ENCODE peak calls at places on chromosomes 4 and X, in five cellular contexts. H, Z, B, O and A are unnamed samples.

GRCh38 chr4:138802499-138802898 is 213.1 kb upstream of the NOCT start:
- DNase-seq in H (peak), Z (no peak), B (no peak), O (no peak), A (peak)

GRCh38 chr4:40843696-40844095 is 93.9 kb downstream of the NSUN7 start:
- DNase-seq in H (no peak), Z (no peak), B (no peak), O (no peak), A (no peak)

GRCh38 chr4:15542795-15543194 is 73.1 kb downstream of the CC2D2A start:
- DNase-seq in H (no peak), Z (no peak), B (no peak), O (peak), A (no peak)

GRCh38 chr4:155530290-155530689 is 136.4 kb upstream of the GUCY1A1 start:
- DNase-seq in H (no peak), Z (no peak), B (no peak), O (no peak), A (peak)

GRCh38 chr4:64846417-64846816 is 437.2 kb upstream of the TECRL start:
- DNase-seq in H (no peak), Z (no peak), B (no peak), O (no peak), A (no peak)

GRCh38 chr4:48779095-48779997 is 733 bp downstream of the FRYL start:
- DNase-seq in H (peak), Z (peak), B (peak), O (peak), A (peak)

GRCh38 chrX:102651968-102652744 is 873 bp downstream of the GPRASP1 start:
- DNase-seq in H (peak), Z (peak), B (peak), O (peak), A (peak)

GRCh38 chrX:118271770-118272169 is 74.1 kb upstream of the WDR44 start:
- DNase-seq in H (peak), Z (peak), B (no peak), O (peak), A (no peak)

GRCh38 chr4:57094482-57095223 is 15.5 kb downstream of the IGFBP7 start:
- DNase-seq in H (peak), Z (no peak), B (no peak), O (peak), A (peak)

GRCh38 chrX:129769467-129770154 is 10.1 kb upstream of the SASH3 start:
- DNase-seq in H (no peak), Z (no peak), B (peak), O (no peak), A (no peak)

GRCh38 chrX:38839269-38839668 is 38.0 kb downstream of the MID1IP1 start:
- DNase-seq in H (no peak), Z (no peak), B (no peak), O (no peak), A (no peak)

GRCh38 chr4:103011378-103012025 is 8.0 kb downstream of the SLC9B1 start:
- DNase-seq in H (peak), Z (peak), B (no peak), O (peak), A (peak)

GRCh38 chrX:150363561-150364346 is 637 bp downstream of the MAMLD1 start:
- DNase-seq in H (peak), Z (peak), B (no peak), O (peak), A (peak)

GRCh38 chr4:140755811-140756291 is 334 bp downstream of the TBC1D9 start:
- DNase-seq in H (peak), Z (peak), B (no peak), O (peak), A (peak)

GRCh38 chr4:6658635-6659075 is 18.2 kb downstream of the MRFAP1 start:
- DNase-seq in H (peak), Z (peak), B (peak), O (peak), A (peak)

GRCh38 chr4:76996445-76996844 is 46.9 kb downstream of the SEPTIN11 start:
- DNase-seq in H (no peak), Z (no peak), B (no peak), O (no peak), A (no peak)

GRCh38 chr4:70711599-70711998 is 10.2 kb upstream of the RUFY3 start:
- DNase-seq in H (no peak), Z (no peak), B (no peak), O (no peak), A (no peak)

GRCh38 chr4:121072836-121073362 is 564 bp upstream of the NDNF start:
- DNase-seq in H (peak), Z (no peak), B (no peak), O (no peak), A (no peak)

GRCh38 chr4:77834403-77834802 is 15.2 kb upstream of the CNOT6L start:
- DNase-seq in H (no peak), Z (no peak), B (no peak), O (no peak), A (no peak)

GRCh38 chr4:169956441-169956840 is 69.8 kb downstream of the MFAP3L start:
- DNase-seq in H (no peak), Z (no peak), B (no peak), O (no peak), A (no peak)

GRCh38 chr4:6343950-6344408 is 74.3 kb downstream of the WFS1 start:
- DNase-seq in H (peak), Z (peak), B (no peak), O (peak), A (peak)

GRCh38 chrX:111812889-111813563 is 63.0 kb upstream of the TRPC5OS start:
- DNase-seq in H (no peak), Z (no peak), B (no peak), O (no peak), A (no peak)

GRCh38 chrX:152821145-152821765 is 9.3 kb downstream of the CETN2 start:
- DNase-seq in H (peak), Z (peak), B (no peak), O (peak), A (peak)

GRCh38 chr4:4524364-4524763 is 17.5 kb downstream of the STX18 start:
- DNase-seq in H (peak), Z (peak), B (peak), O (no peak), A (no peak)

GRCh38 chrX:71650333-71650969 is 16.9 kb upstream of the LOC101059915 start:
- DNase-seq in H (peak), Z (no peak), B (no peak), O (no peak), A (no peak)

GRCh38 chrX:13836575-13836974 is 19.7 kb upstream of the GPM6B start:
- DNase-seq in H (no peak), Z (peak), B (no peak), O (no peak), A (no peak)

GRCh38 chr4:15649914-15650545 is 5.1 kb downstream of the FBXL5 start:
- DNase-seq in H (peak), Z (peak), B (peak), O (peak), A (peak)

GRCh38 chr4:4456816-4457578 is 70.1 kb downstream of the NSG1 start:
- DNase-seq in H (peak), Z (no peak), B (no peak), O (no peak), A (no peak)

GRCh38 chrX:150365953-150366911 is 3.1 kb downstream of the MAMLD1 start:
- DNase-seq in H (peak), Z (peak), B (no peak), O (peak), A (peak)

GRCh38 chrX:19541931-19542330 is 26.6 kb upstream of the MAP3K15 start:
- DNase-seq in H (no peak), Z (no peak), B (no peak), O (no peak), A (no peak)

GRCh38 chr4:53706422-53707032 is 115.2 kb upstream of the LNX1 start:
- DNase-seq in H (peak), Z (peak), B (no peak), O (peak), A (peak)

GRCh38 chr4:156718226-156718625 is 253.4 kb downstream of the PDGFC start:
- DNase-seq in H (peak), Z (no peak), B (no peak), O (peak), A (peak)

GRCh38 chr4:57303012-57303751 is 193.0 kb upstream of the IGFBP7 start:
- DNase-seq in H (peak), Z (no peak), B (no peak), O (peak), A (no peak)

GRCh38 chr4:110619001-110619350 is 3.9 kb downstream of the PITX2 start:
- DNase-seq in H (no peak), Z (no peak), B (no peak), O (no peak), A (no peak)

GRCh38 chr4:110617095-110617494 is 5.8 kb downstream of the PITX2 start:
- DNase-seq in H (no peak), Z (no peak), B (no peak), O (no peak), A (no peak)

GRCh38 chr4:110616162-110617062 is 6.5 kb downstream of the PITX2 start:
- DNase-seq in H (no peak), Z (no peak), B (no peak), O (no peak), A (no peak)

GRCh38 chr4:110619401-110620247 is 3.3 kb downstream of the PITX2 start:
- DNase-seq in H (no peak), Z (no peak), B (no peak), O (no peak), A (no peak)

GRCh38 chr4:110618091-110619000 is 4.5 kb downstream of the PITX2 start:
- DNase-seq in H (no peak), Z (no peak), B (no peak), O (no peak), A (peak)
- H3K4me3 ChIP-seq in H (no peak), Z (no peak), B (no peak), O (no peak), A (no peak)

DNA sequence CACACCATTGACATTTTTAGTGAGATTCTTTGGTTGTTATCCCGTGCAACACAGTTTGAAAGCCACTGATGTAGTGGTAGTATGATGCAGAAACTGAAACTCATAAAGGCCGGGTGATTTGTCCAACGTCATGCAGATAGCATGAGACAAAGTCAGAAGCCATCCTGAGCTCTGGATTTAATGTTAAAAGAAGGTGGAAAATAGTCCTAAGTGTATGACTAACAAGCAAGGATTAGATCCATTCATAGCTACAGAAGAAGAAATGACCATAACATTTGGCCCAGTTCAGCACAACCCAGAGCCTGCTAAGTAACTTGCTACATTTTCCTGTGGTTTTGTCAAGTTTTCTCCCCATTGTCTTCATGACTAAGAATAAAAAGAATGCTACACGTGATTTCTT is 142.4 kb downstream of the AMELX start:
- DNase-seq in H (peak), Z (peak), B (no peak), O (peak), A (no peak)
- TF ChIP-seq CTCF in H (no peak), Z (no peak), B (no peak), O (no peak), A (no peak)

DNA sequence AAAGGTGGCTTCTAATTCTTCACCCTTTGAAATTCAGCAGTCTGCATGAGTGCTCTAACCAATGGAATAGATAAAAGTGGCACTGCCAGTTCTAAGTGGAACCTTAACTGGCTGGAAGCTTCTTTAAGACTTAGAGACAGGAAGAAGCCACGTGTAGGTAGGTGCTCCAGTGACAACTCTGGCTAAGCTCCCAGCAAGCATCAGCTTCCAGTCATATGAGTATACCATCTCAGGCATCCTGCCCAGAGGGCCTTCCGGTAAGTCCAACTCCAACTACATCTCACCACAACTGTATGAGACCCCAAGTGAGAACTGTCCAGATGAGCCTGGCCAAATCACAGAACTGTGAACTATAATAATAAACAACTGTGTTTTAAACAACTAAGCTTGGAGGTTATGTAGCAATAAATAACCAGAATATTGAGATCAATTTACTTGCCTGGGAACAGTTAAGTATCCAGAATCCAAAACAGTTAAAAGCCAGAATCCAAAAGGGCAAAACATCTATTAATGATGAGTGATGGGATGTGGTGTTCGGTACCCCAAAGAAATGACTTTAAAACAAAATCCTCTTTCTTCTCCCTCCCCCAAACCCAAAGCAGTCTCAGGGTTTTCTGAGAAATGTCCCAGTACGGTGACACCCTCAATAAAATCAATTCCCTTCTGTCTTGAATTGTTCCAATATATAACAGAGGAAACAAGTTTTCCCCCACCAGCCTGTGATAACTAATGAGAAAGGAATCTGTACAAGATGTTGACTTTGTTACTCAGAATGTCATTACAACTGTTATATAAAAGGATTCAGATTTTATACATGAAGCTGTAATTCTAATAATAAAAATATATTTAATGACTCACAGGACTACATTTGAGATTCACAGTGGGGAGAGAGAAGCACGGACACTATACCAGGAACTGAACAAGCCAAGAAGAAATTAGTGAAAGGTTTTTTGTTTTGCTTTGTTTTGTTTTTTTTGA is 4.2 kb downstream of the TSPAN5 start:
- DNase-seq in H (peak), Z (peak), B (no peak), O (peak), A (peak)
- H3K4me3 ChIP-seq in H (peak), Z (peak), B (no peak), O (peak), A (no peak)

DNA sequence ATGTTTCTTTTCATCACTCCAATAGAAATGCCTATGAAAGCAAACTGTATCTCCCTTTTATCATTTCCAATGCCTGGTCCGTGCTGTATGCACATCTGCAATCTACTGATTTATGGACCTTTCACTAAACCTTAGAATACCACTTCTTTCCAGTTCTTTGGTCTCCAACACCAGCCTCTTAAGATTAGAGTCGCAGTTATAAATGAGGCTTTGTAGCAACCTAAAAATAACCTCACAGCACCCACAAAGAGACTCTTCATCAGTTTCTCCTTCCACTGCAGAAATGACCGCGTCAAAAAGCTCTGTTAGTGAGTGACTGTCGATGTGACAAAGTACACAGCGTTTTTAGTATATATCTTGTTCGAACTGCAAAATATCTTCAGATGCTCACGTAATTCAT is 282.6 kb downstream of the ADGRA3 start:
- DNase-seq in H (no peak), Z (no peak), B (no peak), O (no peak), A (no peak)
- TF ChIP-seq CTCF in H (no peak), Z (no peak), B (no peak), O (no peak), A (no peak)

GRCh38 chr4:168540086-168540864 is 43.4 kb downstream of the PALLD start:
- DNase-seq in H (peak), Z (no peak), B (no peak), O (no peak), A (peak)
- H3K4me3 ChIP-seq in H (peak), Z (no peak), B (no peak), O (no peak), A (no peak)

GRCh38 chr4:25633541-25633940 is 22.1 kb upstream of the SLC34A2 start:
- DNase-seq in H (no peak), Z (no peak), B (no peak), O (no peak), A (no peak)

GRCh38 chr4:25632135-25632534 is 23.5 kb upstream of the SLC34A2 start:
- DNase-seq in H (no peak), Z (no peak), B (no peak), O (no peak), A (peak)

GRCh38 chr4:25638221-25638601 is 17.4 kb upstream of the SLC34A2 start:
- DNase-seq in H (no peak), Z (no peak), B (no peak), O (no peak), A (no peak)

GRCh38 chr4:25635501-25635900 is 20.1 kb upstream of the SLC34A2 start:
- DNase-seq in H (no peak), Z (no peak), B (no peak), O (no peak), A (peak)

DNA sequence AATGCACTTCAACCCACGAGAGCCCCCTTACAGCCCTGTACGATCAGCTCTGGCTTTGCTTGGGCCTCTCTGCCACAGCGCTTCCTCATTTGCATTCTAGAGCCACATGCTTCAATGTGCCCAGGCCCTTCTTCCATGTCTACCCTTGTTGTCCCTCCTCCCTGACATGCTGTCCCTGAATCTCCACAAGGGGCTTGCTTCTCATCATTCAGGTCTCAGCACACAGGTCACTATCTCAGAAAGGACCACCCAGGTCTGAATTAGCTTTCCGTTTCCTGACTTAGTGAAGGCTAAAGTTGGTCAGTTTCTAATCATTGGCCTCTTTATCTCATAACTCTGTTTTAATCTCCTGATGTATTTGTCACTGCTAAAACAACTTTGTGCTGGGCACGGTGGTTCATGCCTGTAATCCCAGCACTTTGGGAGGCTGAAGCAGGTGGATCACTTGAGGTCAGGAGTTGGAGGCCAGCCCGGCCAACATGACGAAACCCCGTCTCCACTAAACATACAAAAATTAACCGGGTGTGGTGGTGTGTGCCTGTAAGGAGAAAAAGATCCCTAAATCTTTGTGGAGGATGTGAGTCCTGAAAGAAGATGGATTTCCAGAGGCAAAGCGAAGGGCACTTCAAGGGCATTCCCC is 17.9 kb upstream of the SLC34A2 start:
- DNase-seq in H (no peak), Z (no peak), B (no peak), O (no peak), A (no peak)
- TF ChIP-seq CTCF in H (no peak), Z (no peak), B (no peak), O (no peak), A (no peak)

GRCh38 chr4:82786794-82787193 is 11.8 kb downstream of the SCD5 start:
- DNase-seq in H (no peak), Z (no peak), B (no peak), O (no peak), A (no peak)

GRCh38 chr4:82786004-82786400 is 12.6 kb downstream of the SCD5 start:
- DNase-seq in H (no peak), Z (no peak), B (no peak), O (no peak), A (peak)

GRCh38 chr4:82787342-82787741 is 11.3 kb downstream of the SCD5 start:
- DNase-seq in H (no peak), Z (no peak), B (no peak), O (no peak), A (peak)

GRCh38 chr4:82784615-82785247 is 13.9 kb downstream of the SCD5 start:
- DNase-seq in H (peak), Z (peak), B (no peak), O (peak), A (peak)

DNA sequence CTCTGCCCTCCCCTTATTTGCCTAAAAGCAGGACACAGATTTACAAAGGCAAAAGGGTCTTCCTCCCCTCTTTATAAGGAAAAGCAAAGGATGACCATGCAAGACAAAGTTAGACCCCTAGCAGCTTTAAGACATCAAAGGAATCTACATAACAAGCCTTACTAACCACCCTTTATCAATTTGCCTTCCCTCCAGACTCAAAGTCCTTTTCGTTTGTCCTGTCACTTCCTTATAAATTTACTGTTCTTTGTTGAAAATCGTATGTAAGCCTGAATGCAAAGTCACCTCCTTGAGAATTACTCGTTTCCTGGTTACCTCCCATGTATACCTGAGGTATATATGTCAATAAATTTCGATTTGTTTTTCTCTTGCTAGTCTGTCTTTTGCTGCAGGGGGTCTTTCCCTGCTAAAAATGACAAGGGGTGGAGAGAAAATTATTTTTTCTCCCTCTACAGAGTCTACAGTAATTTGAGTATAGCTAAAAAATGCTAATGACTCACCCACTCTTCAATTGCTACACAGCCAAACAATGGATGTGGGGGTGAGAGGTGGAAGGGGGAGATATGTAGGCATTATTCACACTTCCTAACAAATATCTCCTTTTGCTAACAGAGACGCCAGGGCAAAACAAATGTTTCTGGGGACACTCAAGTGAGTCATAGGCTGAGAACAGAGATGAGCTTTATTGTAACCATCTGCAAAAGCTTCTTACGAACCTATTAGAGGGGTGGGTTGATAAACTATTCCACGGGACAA is 13.2 kb downstream of the SCD5 start:
- DNase-seq in H (peak), Z (peak), B (no peak), O (peak), A (peak)
- H3K4me3 ChIP-seq in H (peak), Z (no peak), B (no peak), O (peak), A (no peak)

GRCh38 chr4:152220201-152220666 is 315.7 kb downstream of the FBXW7 start:
- DNase-seq in H (peak), Z (no peak), B (no peak), O (no peak), A (peak)
- TF ChIP-seq CTCF in H (no peak), Z (no peak), B (no peak), O (no peak), A (no peak)